ENCODE peak calls at places on chromosomes 12 and 14, in nine cellular contexts. One of them, this sample, is unnamed.

GRCh38 chr14:69637503-69638030 is 26.2 kb downstream of the SUSD6 start:
- DNase-seq in sciatic nerve: no peak
- DNase-seq in T-cell: no peak
- DNase-seq in psoas muscle: peak; percentile 59
- DNase-seq in right lobe of liver: peak; percentile 97
- DNase-seq in NCI-H1092: no peak
- DNase-seq in D721Med: no peak
- DNase-seq in astrocyte of the cerebellum: no peak
- DNase-seq in naive thymus-derived CD8-positive, alpha-beta T cell: no peak
- DNase-seq in this sample: no peak

GRCh38 chr12:87779858-87780498 is 249.2 kb downstream of the C12orf50 start:
- DNase-seq in right lobe of liver: no peak
- DNase-seq in T-cell: no peak
- DNase-seq in NCI-H1092: no peak
- DNase-seq in astrocyte of the cerebellum: no peak
- DNase-seq in D721Med: no peak
- DNase-seq in naive thymus-derived CD8-positive, alpha-beta T cell: no peak
- DNase-seq in sciatic nerve: no peak
- DNase-seq in psoas muscle: no peak
- DNase-seq in this sample: no peak

GRCh38 chr14:104725772-104726548 is 1.9 kb downstream of the ADSS1 start:
- DNase-seq in NCI-H1092: no peak
- DNase-seq in T-cell: no peak
- DNase-seq in naive thymus-derived CD8-positive, alpha-beta T cell: no peak
- DNase-seq in astrocyte of the cerebellum: no peak
- DNase-seq in sciatic nerve: no peak
- DNase-seq in D721Med: no peak
- DNase-seq in psoas muscle: no peak
- DNase-seq in right lobe of liver: no peak
- DNase-seq in this sample: no peak

GRCh38 chr12:61538951-61539350 is 721.3 kb upstream of the USP15 start:
- DNase-seq in D721Med: no peak
- DNase-seq in T-cell: no peak
- DNase-seq in NCI-H1092: no peak
- DNase-seq in naive thymus-derived CD8-positive, alpha-beta T cell: no peak
- DNase-seq in psoas muscle: no peak
- DNase-seq in right lobe of liver: no peak
- DNase-seq in sciatic nerve: no peak
- DNase-seq in astrocyte of the cerebellum: no peak
- DNase-seq in this sample: no peak

GRCh38 chr12:104805186-104805585 is 152.9 kb downstream of the SLC41A2 start:
- DNase-seq in naive thymus-derived CD8-positive, alpha-beta T cell: no peak
- DNase-seq in psoas muscle: no peak
- DNase-seq in sciatic nerve: no peak
- DNase-seq in astrocyte of the cerebellum: peak; percentile 84
- DNase-seq in T-cell: no peak
- DNase-seq in right lobe of liver: no peak
- DNase-seq in D721Med: no peak
- DNase-seq in NCI-H1092: no peak
- DNase-seq in this sample: no peak

GRCh38 chr14:36021030-36021422 is 155.5 kb downstream of the PTCSC3 start:
- DNase-seq in psoas muscle: no peak
- DNase-seq in T-cell: no peak
- DNase-seq in NCI-H1092: no peak
- DNase-seq in right lobe of liver: no peak
- DNase-seq in astrocyte of the cerebellum: no peak
- DNase-seq in naive thymus-derived CD8-positive, alpha-beta T cell: no peak
- DNase-seq in D721Med: no peak
- DNase-seq in sciatic nerve: no peak
- DNase-seq in this sample: no peak

GRCh38 chr12:54932038-54932437 is 52.5 kb downstream of the TESPA1 start:
- DNase-seq in sciatic nerve: no peak
- DNase-seq in psoas muscle: no peak
- DNase-seq in naive thymus-derived CD8-positive, alpha-beta T cell: no peak
- DNase-seq in right lobe of liver: no peak
- DNase-seq in astrocyte of the cerebellum: no peak
- DNase-seq in T-cell: no peak
- DNase-seq in D721Med: no peak
- DNase-seq in NCI-H1092: no peak
- DNase-seq in this sample: no peak

GRCh38 chr14:105448706-105449111 is 25.9 kb upstream of the CRIP2 start:
- DNase-seq in astrocyte of the cerebellum: no peak
- DNase-seq in sciatic nerve: peak; percentile 85
- DNase-seq in NCI-H1092: no peak
- DNase-seq in right lobe of liver: peak; percentile 76
- DNase-seq in naive thymus-derived CD8-positive, alpha-beta T cell: peak; percentile 67
- DNase-seq in D721Med: peak; percentile 83
- DNase-seq in T-cell: peak; percentile 61
- DNase-seq in psoas muscle: peak; percentile 76
- DNase-seq in this sample: peak; percentile 78

This sample was measured in right atrium auricular region.